ENCODE peak calls at places on chromosomes 6 and 20, in six cellular contexts. One of them, this sample, is unnamed.

GRCh38 chr6:151627689-151628444 is 134.1 kb downstream of the CCDC170 start:
- DNase-seq in neuronal stem cell: no peak
- DNase-seq in H1: no peak
- DNase-seq in IMR-90: no peak
- DNase-seq in mesendoderm: no peak
- DNase-seq in H9: no peak
- DNase-seq in this sample: no peak

GRCh38 chr20:49278817-49279676 is 1.2 kb upstream of the ZNFX1 start:
- DNase-seq in IMR-90: no peak
- DNase-seq in neuronal stem cell: no peak
- DNase-seq in H9: no peak
- DNase-seq in H1: no peak
- DNase-seq in mesendoderm: peak
- DNase-seq in this sample: peak

GRCh38 chr6:108002365-108003221 is 44.6 kb upstream of the SEC63 start:
- DNase-seq in mesendoderm: peak
- DNase-seq in H1: no peak
- DNase-seq in neuronal stem cell: no peak
- DNase-seq in H9: peak
- DNase-seq in IMR-90: peak
- DNase-seq in this sample: peak

GRCh38 chr20:32437391-32438074 is 79.4 kb downstream of the ASXL1 start:
- DNase-seq in mesendoderm: peak
- DNase-seq in H9: no peak
- DNase-seq in IMR-90: no peak
- DNase-seq in H1: no peak
- DNase-seq in neuronal stem cell: no peak
- DNase-seq in this sample: no peak

GRCh38 chr6:15547379-15547778 is 115.4 kb downstream of the DTNBP1 start:
- DNase-seq in H9: no peak
- DNase-seq in H1: no peak
- DNase-seq in neuronal stem cell: no peak
- DNase-seq in mesendoderm: no peak
- DNase-seq in IMR-90: peak
- DNase-seq in this sample: peak

GRCh38 chr6:124995131-124995530 is 32.9 kb downstream of the RNF217 start:
- DNase-seq in H1: no peak
- DNase-seq in H9: no peak
- DNase-seq in neuronal stem cell: no peak
- DNase-seq in mesendoderm: no peak
- DNase-seq in IMR-90: no peak
- DNase-seq in this sample: no peak

GRCh38 chr20:44342240-44342639 is 5.4 kb downstream of the R3HDML start:
- DNase-seq in neuronal stem cell: no peak
- DNase-seq in H1: no peak
- DNase-seq in H9: no peak
- DNase-seq in mesendoderm: no peak
- DNase-seq in IMR-90: peak
- DNase-seq in this sample: no peak

GRCh38 chr6:2658788-2659187 is 91.9 kb downstream of the MYLK4 start:
- DNase-seq in neuronal stem cell: no peak
- DNase-seq in H1: no peak
- DNase-seq in mesendoderm: peak
- DNase-seq in H9: no peak
- DNase-seq in IMR-90: no peak
- DNase-seq in this sample: no peak

GRCh38 chr20:40663991-40664880 is 24.8 kb downstream of the MAFB start:
- DNase-seq in neuronal stem cell: no peak
- DNase-seq in H9: peak
- DNase-seq in IMR-90: no peak
- DNase-seq in H1: no peak
- DNase-seq in mesendoderm: peak
- DNase-seq in this sample: no peak

GRCh38 chr20:13771853-13772453 is 12.8 kb downstream of the ESF1 start:
- DNase-seq in IMR-90: peak
- DNase-seq in H1: no peak
- DNase-seq in neuronal stem cell: no peak
- DNase-seq in mesendoderm: peak
- DNase-seq in H9: no peak
- DNase-seq in this sample: peak

GRCh38 chr6:101302593-101302992 is 90.9 kb upstream of the GRIK2 start:
- DNase-seq in neuronal stem cell: no peak
- DNase-seq in mesendoderm: no peak
- DNase-seq in IMR-90: no peak
- DNase-seq in H9: no peak
- DNase-seq in H1: no peak
- DNase-seq in this sample: no peak

GRCh38 chr6:99344289-99344688 is 5.2 kb downstream of the FAXC start:
- DNase-seq in neuronal stem cell: no peak
- DNase-seq in H9: no peak
- DNase-seq in H1: no peak
- DNase-seq in IMR-90: peak
- DNase-seq in mesendoderm: peak
- DNase-seq in this sample: peak

GRCh38 chr6:144725731-144726522 is 440.8 kb downstream of the UTRN start:
- DNase-seq in neuronal stem cell: no peak
- DNase-seq in IMR-90: no peak
- DNase-seq in H1: no peak
- DNase-seq in mesendoderm: peak
- DNase-seq in H9: no peak
- DNase-seq in this sample: no peak

GRCh38 chr6:65259080-65259479 is 447.9 kb downstream of the EYS start:
- DNase-seq in H9: no peak
- DNase-seq in neuronal stem cell: no peak
- DNase-seq in H1: no peak
- DNase-seq in mesendoderm: peak
- DNase-seq in IMR-90: peak
- DNase-seq in this sample: peak

GRCh38 chr20:35355372-35355771 is 56.4 kb downstream of the UQCC1 start:
- DNase-seq in neuronal stem cell: no peak
- DNase-seq in H1: no peak
- DNase-seq in mesendoderm: no peak
- DNase-seq in H9: no peak
- DNase-seq in IMR-90: peak
- DNase-seq in this sample: peak

GRCh38 chr6:139029470-139030210 is 1.1 kb downstream of the ABRACL start:
- DNase-seq in H9: peak
- DNase-seq in H1: no peak
- DNase-seq in mesendoderm: peak
- DNase-seq in IMR-90: peak
- DNase-seq in neuronal stem cell: peak
- DNase-seq in this sample: peak

GRCh38 chr6:43679057-43679456 is 8.5 kb downstream of the MRPS18A start:
- DNase-seq in neuronal stem cell: no peak
- DNase-seq in H9: no peak
- DNase-seq in H1: no peak
- DNase-seq in mesendoderm: no peak
- DNase-seq in IMR-90: no peak
- DNase-seq in this sample: no peak

GRCh38 chr6:140845666-140846065 is 1287.1 kb upstream of the GJE1 start:
- DNase-seq in H9: no peak
- DNase-seq in H1: no peak
- DNase-seq in IMR-90: no peak
- DNase-seq in mesendoderm: no peak
- DNase-seq in neuronal stem cell: no peak
- DNase-seq in this sample: no peak
- H2BK15ac ChIP-seq in H9: no peak
- H2BK15ac ChIP-seq in H1: no peak
- H2BK15ac ChIP-seq in IMR-90: peak
- H2BK15ac ChIP-seq in mesendoderm: no peak
- H2BK15ac ChIP-seq in neuronal stem cell: no peak
- H2BK15ac ChIP-seq in this sample: no peak

DNA sequence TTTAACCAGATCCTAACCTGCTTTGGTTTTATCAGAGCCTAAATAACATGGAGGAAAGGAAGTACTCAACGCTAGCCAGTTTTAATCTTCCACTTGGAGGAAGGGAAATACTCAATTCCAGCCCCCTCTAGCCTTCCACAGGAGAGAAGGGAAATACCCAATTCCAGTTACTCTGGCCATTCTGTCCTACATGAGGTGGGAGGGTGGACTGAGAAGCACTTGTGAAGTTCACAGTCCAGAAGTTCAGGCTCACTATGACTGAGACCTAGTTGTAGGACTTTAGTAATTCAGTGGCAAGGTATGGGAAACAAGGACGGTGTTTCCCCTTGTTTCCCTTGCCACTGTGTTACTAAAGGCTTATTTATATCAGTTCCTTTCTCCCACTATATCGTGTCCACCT is 672.0 kb downstream of the RFPL4B start:
- DNase-seq in neuronal stem cell: no peak
- DNase-seq in mesendoderm: no peak
- DNase-seq in IMR-90: no peak
- DNase-seq in H9: no peak
- DNase-seq in H1: no peak
- DNase-seq in this sample: no peak
- H3K4me2 ChIP-seq in neuronal stem cell: no peak
- H3K4me2 ChIP-seq in mesendoderm: no peak
- H3K4me2 ChIP-seq in IMR-90: peak
- H3K4me2 ChIP-seq in H9: no peak
- H3K4me2 ChIP-seq in H1: no peak
- H3K4me2 ChIP-seq in this sample: no peak

GRCh38 chr20:46741924-46742692 is 32.7 kb downstream of the SLC2A10 start:
- DNase-seq in mesendoderm: no peak
- DNase-seq in H1: no peak
- DNase-seq in neuronal stem cell: no peak
- DNase-seq in IMR-90: no peak
- DNase-seq in H9: peak
- DNase-seq in this sample: no peak
- H3K9ac ChIP-seq in mesendoderm: no peak
- H3K9ac ChIP-seq in H1: no peak
- H3K9ac ChIP-seq in neuronal stem cell: no peak
- H3K9ac ChIP-seq in IMR-90: no peak
- H3K9ac ChIP-seq in H9: no peak
- H3K9ac ChIP-seq in this sample: no peak

DNA sequence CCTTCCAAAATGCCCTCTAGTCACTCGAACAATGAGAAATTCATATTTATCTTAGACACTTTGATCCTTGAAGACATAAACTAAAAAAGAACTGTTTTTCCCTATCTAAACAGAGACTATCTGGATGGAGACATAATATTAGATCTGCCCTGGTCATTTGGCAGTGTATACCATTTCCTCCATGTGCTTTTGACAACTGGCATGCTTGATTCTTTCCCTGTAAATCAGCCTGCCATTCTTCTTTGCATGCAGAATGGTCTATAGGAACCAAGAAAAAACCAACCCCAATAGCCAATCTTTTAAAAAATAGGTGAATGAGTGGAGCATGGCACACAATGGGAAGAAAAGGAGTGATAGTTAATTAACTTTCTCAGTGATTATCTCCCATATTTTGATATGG is 93.8 kb downstream of the OPN5 start:
- DNase-seq in H1: no peak
- DNase-seq in mesendoderm: no peak
- DNase-seq in H9: no peak
- DNase-seq in neuronal stem cell: no peak
- DNase-seq in IMR-90: no peak
- DNase-seq in this sample: no peak
- H2BK15ac ChIP-seq in H1: no peak
- H2BK15ac ChIP-seq in mesendoderm: no peak
- H2BK15ac ChIP-seq in H9: no peak
- H2BK15ac ChIP-seq in neuronal stem cell: no peak
- H2BK15ac ChIP-seq in IMR-90: no peak
- H2BK15ac ChIP-seq in this sample: no peak

DNA sequence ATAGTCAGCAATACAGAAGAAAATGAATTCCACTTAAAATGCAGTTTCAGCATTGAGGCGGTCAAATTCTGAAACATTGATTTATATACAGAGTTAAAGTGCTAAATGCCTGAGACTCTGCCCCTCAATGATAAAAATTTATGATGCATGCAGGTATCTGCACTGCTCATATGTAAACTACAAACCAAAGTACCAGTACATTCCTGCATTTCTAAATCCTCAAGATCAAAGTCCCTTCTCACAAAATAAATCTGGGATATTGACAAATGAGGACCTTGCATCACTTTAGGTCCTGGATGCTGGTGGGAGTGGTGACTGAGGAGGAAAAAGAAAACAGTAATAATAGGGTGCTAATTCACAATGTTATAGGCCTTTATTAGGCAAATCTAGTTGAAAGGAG is 101.9 kb downstream of the FIG4 start:
- DNase-seq in neuronal stem cell: no peak
- DNase-seq in IMR-90: no peak
- DNase-seq in mesendoderm: no peak
- DNase-seq in H1: no peak
- DNase-seq in H9: no peak
- DNase-seq in this sample: peak
- H3K4me2 ChIP-seq in neuronal stem cell: no peak
- H3K4me2 ChIP-seq in IMR-90: no peak
- H3K4me2 ChIP-seq in mesendoderm: no peak
- H3K4me2 ChIP-seq in H1: no peak
- H3K4me2 ChIP-seq in H9: no peak
- H3K4me2 ChIP-seq in this sample: no peak

DNA sequence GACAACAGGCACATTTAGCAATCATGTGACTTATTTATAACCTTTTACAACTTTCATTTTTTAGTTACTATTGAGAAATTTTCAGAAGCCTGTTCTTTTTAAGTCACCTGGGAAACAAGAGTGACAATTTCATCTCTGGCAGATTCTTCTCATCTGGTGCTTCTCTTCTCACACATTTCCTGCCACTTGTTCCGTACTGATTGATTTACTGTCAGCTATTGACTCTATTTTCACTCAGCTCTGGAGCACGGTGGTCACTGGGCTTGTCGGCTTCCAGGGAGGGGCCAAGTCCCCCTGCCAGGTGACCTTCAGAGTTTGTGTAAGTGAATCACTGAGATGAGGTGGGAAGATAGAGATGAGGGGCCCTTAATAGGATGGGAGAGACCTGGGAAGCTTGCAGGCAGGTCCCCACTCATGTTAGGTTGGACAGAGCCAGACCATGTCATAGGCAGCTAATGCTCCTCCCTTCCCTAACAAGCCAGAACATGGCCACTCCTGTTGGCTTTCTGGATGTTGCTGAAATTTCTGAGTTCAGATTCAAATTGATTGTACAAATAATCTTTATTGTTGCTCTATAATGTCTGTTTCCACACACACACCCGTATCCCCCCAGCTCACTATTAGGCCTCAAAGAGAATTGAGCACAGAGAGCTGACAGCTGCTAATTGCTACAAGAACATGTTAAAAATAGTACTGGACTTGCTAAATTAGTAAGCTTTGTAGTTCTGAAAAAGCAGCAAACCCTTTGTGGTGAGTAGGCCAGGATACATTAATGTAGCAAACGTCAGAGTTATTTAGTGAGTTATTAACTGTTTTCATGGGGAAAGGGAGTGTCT is 13.3 kb downstream of the DUSP22 start:
- DNase-seq in neuronal stem cell: no peak
- DNase-seq in H9: no peak
- DNase-seq in H1: no peak
- DNase-seq in IMR-90: no peak
- DNase-seq in mesendoderm: no peak
- DNase-seq in this sample: no peak
- H3K9ac ChIP-seq in neuronal stem cell: no peak
- H3K9ac ChIP-seq in H9: no peak
- H3K9ac ChIP-seq in H1: no peak
- H3K9ac ChIP-seq in IMR-90: no peak
- H3K9ac ChIP-seq in mesendoderm: no peak
- H3K9ac ChIP-seq in this sample: no peak

This sample was measured in mesenchymal stem cell.